ENCODE peak calls at places on chromosome 17, in eight cellular contexts. One of them, this sample, is unnamed.
A peak's percentile ranks its signal among the peaks of the same experiment; 100 is the strongest.

GRCh38 chr17:76700627-76701470 is 9.9 kb downstream of the MXRA7 start:
- DNase-seq in K562: no peak
- DNase-seq in bronchial epithelial cell: peak; percentile 82
- DNase-seq in cardiac fibroblast: peak; percentile 92
- DNase-seq in cardiac muscle cell: peak; percentile 80
- DNase-seq in BJ: peak; percentile 70
- DNase-seq in heart left ventricle: peak; percentile 80
- DNase-seq in upper lobe of right lung: no peak
- DNase-seq in this sample: no peak

GRCh38 chr17:12282056-12282455 is 261.4 kb downstream of the MAP2K4 start:
- DNase-seq in bronchial epithelial cell: peak; percentile 36
- DNase-seq in BJ: peak; percentile 4
- DNase-seq in heart left ventricle: no peak
- DNase-seq in K562: no peak
- DNase-seq in cardiac muscle cell: no peak
- DNase-seq in cardiac fibroblast: peak; percentile 68
- DNase-seq in upper lobe of right lung: no peak
- DNase-seq in this sample: no peak

GRCh38 chr17:4849011-4849536 is 15.9 kb downstream of the MINK1 start:
- DNase-seq in bronchial epithelial cell: peak; percentile 90
- DNase-seq in cardiac fibroblast: no peak
- DNase-seq in upper lobe of right lung: no peak
- DNase-seq in heart left ventricle: no peak
- DNase-seq in BJ: peak; percentile 58
- DNase-seq in K562: no peak
- DNase-seq in cardiac muscle cell: no peak
- DNase-seq in this sample: no peak

GRCh38 chr17:50088952-50089825 is 6.0 kb upstream of the PDK2 start:
- DNase-seq in heart left ventricle: peak; percentile 45
- DNase-seq in BJ: no peak
- DNase-seq in upper lobe of right lung: no peak
- DNase-seq in cardiac muscle cell: no peak
- DNase-seq in K562: no peak
- DNase-seq in cardiac fibroblast: no peak
- DNase-seq in bronchial epithelial cell: no peak
- DNase-seq in this sample: no peak

GRCh38 chr17:55672585-55673501 is 49.8 kb downstream of the TMEM100 start:
- DNase-seq in bronchial epithelial cell: peak; percentile 18
- DNase-seq in BJ: no peak
- DNase-seq in upper lobe of right lung: no peak
- DNase-seq in cardiac muscle cell: peak; percentile 28
- DNase-seq in cardiac fibroblast: peak; percentile 22
- DNase-seq in heart left ventricle: no peak
- DNase-seq in K562: no peak
- DNase-seq in this sample: no peak

GRCh38 chr17:62627904-62628603 is 584 bp downstream of the MRC2 start:
- DNase-seq in BJ: no peak
- DNase-seq in bronchial epithelial cell: no peak
- DNase-seq in upper lobe of right lung: peak; percentile 79
- DNase-seq in cardiac fibroblast: peak; percentile 77
- DNase-seq in K562: peak; percentile 76
- DNase-seq in heart left ventricle: peak; percentile 74
- DNase-seq in cardiac muscle cell: peak; percentile 85
- DNase-seq in this sample: peak; percentile 17

GRCh38 chr17:77995146-77995852 is 36.8 kb downstream of the TNRC6C start:
- DNase-seq in cardiac muscle cell: no peak
- DNase-seq in heart left ventricle: peak; percentile 72
- DNase-seq in bronchial epithelial cell: no peak
- DNase-seq in upper lobe of right lung: no peak
- DNase-seq in cardiac fibroblast: no peak
- DNase-seq in K562: no peak
- DNase-seq in BJ: no peak
- DNase-seq in this sample: no peak

GRCh38 chr17:146983-147761 is 9.8 kb downstream of the SCGB1C2 start:
- DNase-seq in bronchial epithelial cell: no peak
- DNase-seq in K562: no peak
- DNase-seq in heart left ventricle: peak; percentile 65
- DNase-seq in cardiac muscle cell: no peak
- DNase-seq in cardiac fibroblast: no peak
- DNase-seq in upper lobe of right lung: peak; percentile 65
- DNase-seq in BJ: no peak
- DNase-seq in this sample: no peak

GRCh38 chr17:66426397-66427033 is 124.1 kb downstream of the PRKCA start:
- DNase-seq in cardiac muscle cell: peak; percentile 47
- DNase-seq in upper lobe of right lung: no peak
- DNase-seq in cardiac fibroblast: peak; percentile 52
- DNase-seq in bronchial epithelial cell: no peak
- DNase-seq in BJ: no peak
- DNase-seq in heart left ventricle: no peak
- DNase-seq in K562: peak; percentile 30
- DNase-seq in this sample: peak; percentile 71

GRCh38 chr17:281365-281999 is 71.1 kb downstream of the RPH3AL start:
- DNase-seq in cardiac fibroblast: no peak
- DNase-seq in cardiac muscle cell: no peak
- DNase-seq in K562: no peak
- DNase-seq in upper lobe of right lung: peak; percentile 33
- DNase-seq in heart left ventricle: no peak
- DNase-seq in BJ: no peak
- DNase-seq in bronchial epithelial cell: no peak
- DNase-seq in this sample: no peak

GRCh38 chr17:55458977-55459376 is 37.3 kb upstream of the MMD start:
- DNase-seq in BJ: no peak
- DNase-seq in cardiac muscle cell: no peak
- DNase-seq in upper lobe of right lung: no peak
- DNase-seq in heart left ventricle: no peak
- DNase-seq in K562: no peak
- DNase-seq in cardiac fibroblast: peak; percentile 94
- DNase-seq in bronchial epithelial cell: peak; percentile 94
- DNase-seq in this sample: peak; percentile 70

GRCh38 chr17:10103712-10104111 is 94.7 kb downstream of the GAS7 start:
- DNase-seq in K562: no peak
- DNase-seq in heart left ventricle: no peak
- DNase-seq in cardiac muscle cell: no peak
- DNase-seq in upper lobe of right lung: no peak
- DNase-seq in BJ: no peak
- DNase-seq in cardiac fibroblast: no peak
- DNase-seq in bronchial epithelial cell: no peak
- DNase-seq in this sample: no peak

GRCh38 chr17:63609820-63610573 is 9.3 kb downstream of the TACO1 start:
- DNase-seq in cardiac muscle cell: no peak
- DNase-seq in BJ: no peak
- DNase-seq in heart left ventricle: no peak
- DNase-seq in upper lobe of right lung: no peak
- DNase-seq in bronchial epithelial cell: no peak
- DNase-seq in cardiac fibroblast: no peak
- DNase-seq in K562: no peak
- DNase-seq in this sample: no peak

GRCh38 chr17:72640415-72641165 is 451.9 kb downstream of the SLC39A11 start:
- DNase-seq in upper lobe of right lung: peak; percentile 81
- DNase-seq in heart left ventricle: no peak
- DNase-seq in cardiac muscle cell: peak; percentile 13
- DNase-seq in bronchial epithelial cell: no peak
- DNase-seq in K562: no peak
- DNase-seq in cardiac fibroblast: no peak
- DNase-seq in BJ: no peak
- DNase-seq in this sample: no peak

GRCh38 chr17:6555331-6556120 is 829 bp downstream of the PITPNM3 start:
- DNase-seq in K562: no peak
- DNase-seq in bronchial epithelial cell: peak; percentile 73
- DNase-seq in upper lobe of right lung: peak; percentile 79
- DNase-seq in BJ: no peak
- DNase-seq in cardiac muscle cell: peak; percentile 30
- DNase-seq in heart left ventricle: no peak
- DNase-seq in cardiac fibroblast: peak; percentile 41
- DNase-seq in this sample: no peak

GRCh38 chr17:72426948-72427760 is 306.3 kb downstream of the SOX9 start:
- DNase-seq in bronchial epithelial cell: no peak
- DNase-seq in upper lobe of right lung: no peak
- DNase-seq in cardiac muscle cell: no peak
- DNase-seq in cardiac fibroblast: no peak
- DNase-seq in heart left ventricle: no peak
- DNase-seq in K562: no peak
- DNase-seq in BJ: no peak
- DNase-seq in this sample: no peak

GRCh38 chr17:83173180-83173996 is 94.0 kb downstream of the METRNL start:
- DNase-seq in bronchial epithelial cell: no peak
- DNase-seq in heart left ventricle: no peak
- DNase-seq in upper lobe of right lung: no peak
- DNase-seq in BJ: no peak
- DNase-seq in cardiac muscle cell: no peak
- DNase-seq in K562: no peak
- DNase-seq in cardiac fibroblast: no peak
- DNase-seq in this sample: no peak

GRCh38 chr17:13765701-13766100 is 164.0 kb upstream of the HS3ST3A1 start:
- DNase-seq in bronchial epithelial cell: peak; percentile 71
- DNase-seq in cardiac fibroblast: no peak
- DNase-seq in heart left ventricle: no peak
- DNase-seq in cardiac muscle cell: no peak
- DNase-seq in upper lobe of right lung: no peak
- DNase-seq in BJ: no peak
- DNase-seq in K562: no peak
- DNase-seq in this sample: no peak

GRCh38 chr17:10034719-10035475 is 129.8 kb upstream of the RCVRN start:
- DNase-seq in cardiac muscle cell: no peak
- DNase-seq in heart left ventricle: no peak
- DNase-seq in bronchial epithelial cell: no peak
- DNase-seq in cardiac fibroblast: no peak
- DNase-seq in BJ: no peak
- DNase-seq in upper lobe of right lung: no peak
- DNase-seq in K562: no peak
- DNase-seq in this sample: no peak

GRCh38 chr17:48910370-48910769 is 2.2 kb downstream of the UBE2Z start:
- DNase-seq in cardiac muscle cell: peak; percentile 18
- DNase-seq in BJ: no peak
- DNase-seq in upper lobe of right lung: no peak
- DNase-seq in bronchial epithelial cell: no peak
- DNase-seq in cardiac fibroblast: no peak
- DNase-seq in K562: no peak
- DNase-seq in heart left ventricle: no peak
- DNase-seq in this sample: no peak

GRCh38 chr17:1591474-1592090 is 29.0 kb upstream of the PITPNA start:
- DNase-seq in upper lobe of right lung: no peak
- DNase-seq in bronchial epithelial cell: no peak
- DNase-seq in cardiac muscle cell: no peak
- DNase-seq in cardiac fibroblast: no peak
- DNase-seq in BJ: no peak
- DNase-seq in heart left ventricle: no peak
- DNase-seq in K562: no peak
- DNase-seq in this sample: no peak

GRCh38 chr17:63634163-63634562 is 11.9 kb downstream of the MAP3K3 start:
- DNase-seq in cardiac fibroblast: peak; percentile 32
- DNase-seq in bronchial epithelial cell: no peak
- DNase-seq in BJ: no peak
- DNase-seq in upper lobe of right lung: no peak
- DNase-seq in cardiac muscle cell: peak; percentile 56
- DNase-seq in heart left ventricle: no peak
- DNase-seq in K562: peak; percentile 41
- DNase-seq in this sample: no peak

DNA sequence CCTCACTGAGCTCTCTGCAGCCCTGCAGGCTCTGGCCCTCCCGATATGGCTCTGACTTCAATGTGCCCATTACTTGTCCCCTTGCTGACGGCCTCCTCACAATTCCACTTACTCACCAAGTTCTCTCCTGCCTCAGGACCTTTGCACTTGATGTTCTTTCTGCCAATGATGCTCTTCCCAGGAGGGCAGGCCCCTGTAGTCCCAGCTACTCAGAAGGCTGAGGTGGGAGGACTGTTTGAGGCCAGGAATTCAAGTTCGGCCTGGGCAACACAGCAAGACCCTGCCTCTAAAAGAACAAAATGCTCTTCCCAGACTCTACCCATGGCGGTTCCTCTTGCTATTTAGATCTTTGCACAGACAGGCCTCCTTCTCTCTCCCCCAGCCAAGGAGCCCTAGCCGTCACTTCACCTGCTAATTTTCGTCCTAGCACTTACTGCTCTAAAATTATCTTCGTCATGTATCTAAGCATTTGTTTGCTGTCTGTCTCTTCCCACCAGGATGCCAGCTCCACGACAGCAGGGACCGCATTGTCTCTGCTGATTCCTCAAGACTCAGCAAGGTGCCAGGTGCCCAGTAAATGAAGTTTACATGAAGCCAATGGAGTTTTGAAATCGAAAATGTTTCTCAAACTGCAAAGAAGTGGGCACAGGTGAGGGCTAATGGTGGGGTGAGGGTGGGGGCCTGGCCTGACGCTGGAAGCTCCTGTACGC is 626 bp upstream of the RAI1 start:
- DNase-seq in BJ: no peak
- DNase-seq in cardiac muscle cell: no peak
- DNase-seq in K562: no peak
- DNase-seq in bronchial epithelial cell: no peak
- DNase-seq in heart left ventricle: no peak
- DNase-seq in cardiac fibroblast: no peak
- DNase-seq in upper lobe of right lung: no peak
- DNase-seq in this sample: no peak
- H3K4me3 ChIP-seq in BJ: peak overlapping the region; percentile 80
- H3K4me3 ChIP-seq in cardiac muscle cell: no peak overlapping the region
- H3K4me3 ChIP-seq in K562: no peak overlapping the region
- H3K4me3 ChIP-seq in bronchial epithelial cell: peak overlapping the region; percentile 80
- H3K4me3 ChIP-seq in heart left ventricle: peak overlapping the region; percentile 74
- H3K4me3 ChIP-seq in cardiac fibroblast: no peak overlapping the region
- H3K4me3 ChIP-seq in upper lobe of right lung: peak overlapping the region; percentile 70
- H3K4me3 ChIP-seq in this sample: peak overlapping the region; percentile 20

GRCh38 chr17:43170766-43171681 is at the start of gene NBR1:
- DNase-seq in heart left ventricle: peak; percentile 93
- DNase-seq in K562: peak; percentile 94
- DNase-seq in bronchial epithelial cell: peak; percentile 95
- DNase-seq in upper lobe of right lung: peak; percentile 95
- DNase-seq in cardiac fibroblast: peak; percentile 98
- DNase-seq in BJ: peak; percentile 91
- DNase-seq in cardiac muscle cell: peak; percentile 99
- DNase-seq in this sample: peak; percentile 99
- TF ChIP-seq CTCF in heart left ventricle: peak; percentile 33
- TF ChIP-seq CTCF in K562: peak; percentile 71
- TF ChIP-seq CTCF in bronchial epithelial cell: no peak
- TF ChIP-seq CTCF in upper lobe of right lung: peak; percentile 27
- TF ChIP-seq CTCF in cardiac fibroblast: no peak
- TF ChIP-seq CTCF in BJ: peak; percentile 21
- TF ChIP-seq CTCF in cardiac muscle cell: peak; percentile 18
- TF ChIP-seq CTCF in this sample: peak; percentile 2

DNA sequence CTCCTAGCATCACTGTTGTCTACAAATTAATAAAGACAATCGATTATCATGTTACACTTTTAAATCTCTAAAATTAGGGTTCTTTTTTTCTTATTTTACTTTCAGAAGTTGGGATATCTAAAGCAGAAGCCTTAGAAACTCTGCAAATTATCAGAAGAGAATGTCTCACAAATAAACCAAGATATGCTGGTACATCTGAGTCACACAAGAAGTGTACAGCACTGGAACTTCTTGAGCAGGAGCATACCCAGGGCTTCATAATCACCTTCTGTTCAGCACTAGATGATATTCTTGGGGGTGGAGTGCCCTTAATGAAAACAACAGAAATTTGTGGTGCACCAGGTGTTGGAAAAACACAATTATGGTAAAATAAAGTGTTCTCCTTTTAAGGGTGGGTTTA is 2.4 kb downstream of the RAD51C start:
- DNase-seq in bronchial epithelial cell: no peak
- DNase-seq in BJ: no peak
- DNase-seq in cardiac fibroblast: no peak
- DNase-seq in upper lobe of right lung: no peak
- DNase-seq in K562: no peak
- DNase-seq in heart left ventricle: no peak
- DNase-seq in cardiac muscle cell: no peak
- DNase-seq in this sample: no peak
- H3K4me3 ChIP-seq in bronchial epithelial cell: no peak overlapping the region
- H3K4me3 ChIP-seq in BJ: no peak overlapping the region
- H3K4me3 ChIP-seq in cardiac fibroblast: no peak overlapping the region
- H3K4me3 ChIP-seq in upper lobe of right lung: no peak overlapping the region
- H3K4me3 ChIP-seq in K562: no peak overlapping the region
- H3K4me3 ChIP-seq in heart left ventricle: no peak overlapping the region
- H3K4me3 ChIP-seq in cardiac muscle cell: no peak overlapping the region
- H3K4me3 ChIP-seq in this sample: no peak overlapping the region

GRCh38 chr17:75077490-75078096 is 10.2 kb upstream of the SLC16A5 start:
- DNase-seq in cardiac fibroblast: no peak
- DNase-seq in BJ: no peak
- DNase-seq in K562: no peak
- DNase-seq in cardiac muscle cell: peak; percentile 48
- DNase-seq in heart left ventricle: peak; percentile 90
- DNase-seq in bronchial epithelial cell: no peak
- DNase-seq in upper lobe of right lung: peak; percentile 90
- DNase-seq in this sample: peak; percentile 84
- TF ChIP-seq CTCF in cardiac fibroblast: no peak
- TF ChIP-seq CTCF in BJ: peak; percentile 10
- TF ChIP-seq CTCF in K562: no peak
- TF ChIP-seq CTCF in cardiac muscle cell: no peak
- TF ChIP-seq CTCF in heart left ventricle: peak; percentile 38
- TF ChIP-seq CTCF in bronchial epithelial cell: peak; percentile 15
- TF ChIP-seq CTCF in upper lobe of right lung: peak; percentile 21
- TF ChIP-seq CTCF in this sample: peak; percentile 11

This sample was measured in GM12865.